ENCODE peak calls at places on chromosomes 1 and 21, in five cellular contexts. One of them, this sample, is unnamed.

GRCh38 chr21:27466175-27466574 is 499.3 kb upstream of the ADAMTS5 start:
- DNase-seq in CD8-positive, alpha-beta T cell: no peak
- DNase-seq in K562: no peak
- DNase-seq in A549: no peak
- DNase-seq in IMR-90: no peak
- DNase-seq in this sample: no peak

GRCh38 chr1:17274186-17275170 is 25.6 kb downstream of the PADI3 start:
- DNase-seq in CD8-positive, alpha-beta T cell: no peak
- DNase-seq in K562: peak
- DNase-seq in A549: peak
- DNase-seq in IMR-90: peak
- DNase-seq in this sample: peak

GRCh38 chr1:239810071-239810481 is 281.6 kb upstream of the FMN2 start:
- DNase-seq in CD8-positive, alpha-beta T cell: no peak
- DNase-seq in K562: no peak
- DNase-seq in A549: no peak
- DNase-seq in IMR-90: no peak
- DNase-seq in this sample: no peak

GRCh38 chr1:7679873-7680790 is 91.0 kb upstream of the VAMP3 start:
- DNase-seq in CD8-positive, alpha-beta T cell: no peak
- DNase-seq in K562: peak
- DNase-seq in A549: peak
- DNase-seq in IMR-90: peak
- DNase-seq in this sample: peak

GRCh38 chr1:184753608-184754478 is 815 bp downstream of the EDEM3 start:
- DNase-seq in CD8-positive, alpha-beta T cell: peak
- DNase-seq in K562: peak
- DNase-seq in A549: no peak
- DNase-seq in IMR-90: peak
- DNase-seq in this sample: peak

GRCh38 chr1:59178803-59179202 is 118.1 kb upstream of the FGGY start:
- DNase-seq in CD8-positive, alpha-beta T cell: no peak
- DNase-seq in K562: no peak
- DNase-seq in A549: no peak
- DNase-seq in IMR-90: no peak
- DNase-seq in this sample: no peak

GRCh38 chr1:219567341-219567947 is 45.5 kb downstream of the ZC3H11B start:
- DNase-seq in CD8-positive, alpha-beta T cell: no peak
- DNase-seq in K562: no peak
- DNase-seq in A549: no peak
- DNase-seq in IMR-90: peak
- DNase-seq in this sample: no peak

GRCh38 chr1:109687641-109688499 is at the start of gene GSTM1:
- DNase-seq in CD8-positive, alpha-beta T cell: peak
- DNase-seq in K562: no peak
- DNase-seq in A549: no peak
- DNase-seq in IMR-90: no peak
- DNase-seq in this sample: peak

GRCh38 chr1:116496380-116496779 is 74.4 kb downstream of the CD58 start:
- DNase-seq in CD8-positive, alpha-beta T cell: no peak
- DNase-seq in K562: no peak
- DNase-seq in A549: no peak
- DNase-seq in IMR-90: peak
- DNase-seq in this sample: no peak

GRCh38 chr1:186212574-186213224 is 162.4 kb downstream of the TPR start:
- DNase-seq in CD8-positive, alpha-beta T cell: no peak
- DNase-seq in K562: peak
- DNase-seq in A549: peak
- DNase-seq in IMR-90: peak
- DNase-seq in this sample: peak

GRCh38 chr1:204261266-204261665 is 47.5 kb upstream of the GOLT1A start:
- DNase-seq in CD8-positive, alpha-beta T cell: no peak
- DNase-seq in K562: no peak
- DNase-seq in A549: no peak
- DNase-seq in IMR-90: no peak
- DNase-seq in this sample: no peak

GRCh38 chr21:34702341-34702807 is 33.6 kb downstream of the CLIC6 start:
- DNase-seq in CD8-positive, alpha-beta T cell: no peak
- DNase-seq in K562: no peak
- DNase-seq in A549: no peak
- DNase-seq in IMR-90: peak
- DNase-seq in this sample: no peak

GRCh38 chr1:24364605-24364974 is 45.4 kb downstream of the GRHL3 start:
- DNase-seq in CD8-positive, alpha-beta T cell: no peak
- DNase-seq in K562: no peak
- DNase-seq in A549: no peak
- DNase-seq in IMR-90: no peak
- DNase-seq in this sample: no peak

GRCh38 chr1:98315309-98315708 is 346.2 kb upstream of the SNX7 start:
- DNase-seq in CD8-positive, alpha-beta T cell: no peak
- DNase-seq in K562: no peak
- DNase-seq in A549: no peak
- DNase-seq in IMR-90: peak
- DNase-seq in this sample: no peak

GRCh38 chr1:12541274-12542137 is 76.5 kb downstream of the DHRS3 start:
- DNase-seq in CD8-positive, alpha-beta T cell: no peak
- DNase-seq in K562: peak
- DNase-seq in A549: no peak
- DNase-seq in IMR-90: peak
- DNase-seq in this sample: no peak

GRCh38 chr1:219312967-219313366 is 139.3 kb downstream of the LYPLAL1 start:
- DNase-seq in CD8-positive, alpha-beta T cell: no peak
- DNase-seq in K562: no peak
- DNase-seq in A549: peak
- DNase-seq in IMR-90: peak
- DNase-seq in this sample: no peak

GRCh38 chr1:228037401-228038386 is 30.9 kb downstream of the WNT3A start:
- DNase-seq in CD8-positive, alpha-beta T cell: no peak
- DNase-seq in K562: no peak
- DNase-seq in A549: no peak
- DNase-seq in IMR-90: peak
- DNase-seq in this sample: no peak

GRCh38 chr1:34787461-34788420 is 5.1 kb upstream of the GJA4 start:
- DNase-seq in CD8-positive, alpha-beta T cell: no peak
- DNase-seq in K562: peak
- DNase-seq in A549: no peak
- DNase-seq in IMR-90: peak
- DNase-seq in this sample: peak

GRCh38 chr1:224554056-224554455 is 62.1 kb upstream of the CNIH3 start:
- DNase-seq in CD8-positive, alpha-beta T cell: no peak
- DNase-seq in K562: no peak
- DNase-seq in A549: no peak
- DNase-seq in IMR-90: no peak
- DNase-seq in this sample: no peak

GRCh38 chr1:69569983-69570755 is 2.4 kb downstream of the LRRC7 start:
- DNase-seq in CD8-positive, alpha-beta T cell: no peak
- DNase-seq in K562: no peak
- DNase-seq in A549: no peak
- DNase-seq in IMR-90: no peak
- DNase-seq in this sample: no peak

GRCh38 chr1:116878804-116879477 is 30.8 kb upstream of the PTGFRN start:
- DNase-seq in CD8-positive, alpha-beta T cell: no peak
- DNase-seq in K562: peak
- DNase-seq in A549: no peak
- DNase-seq in IMR-90: peak
- DNase-seq in this sample: peak

GRCh38 chr1:224769987-224770693 is 154.0 kb downstream of the CNIH3 start:
- DNase-seq in CD8-positive, alpha-beta T cell: no peak
- DNase-seq in K562: no peak
- DNase-seq in A549: no peak
- DNase-seq in IMR-90: peak
- DNase-seq in this sample: no peak

GRCh38 chr1:36728846-36729245 is 246.1 kb upstream of the CSF3R start:
- DNase-seq in CD8-positive, alpha-beta T cell: no peak
- DNase-seq in K562: no peak
- DNase-seq in A549: no peak
- DNase-seq in IMR-90: no peak
- DNase-seq in this sample: no peak

GRCh38 chr1:237012789-237013383 is 8.6 kb upstream of the MT1HL1 start:
- DNase-seq in CD8-positive, alpha-beta T cell: no peak
- DNase-seq in K562: peak
- DNase-seq in A549: peak
- DNase-seq in IMR-90: no peak
- DNase-seq in this sample: no peak

GRCh38 chr1:53819387-53819786 is 18.7 kb downstream of the NDC1 start:
- DNase-seq in CD8-positive, alpha-beta T cell: no peak
- DNase-seq in K562: no peak
- DNase-seq in A549: no peak
- DNase-seq in IMR-90: no peak
- DNase-seq in this sample: no peak

GRCh38 chr1:202149566-202149965 is 5.0 kb upstream of the ARL8A start:
- DNase-seq in CD8-positive, alpha-beta T cell: no peak
- DNase-seq in K562: no peak
- DNase-seq in A549: no peak
- DNase-seq in IMR-90: peak
- DNase-seq in this sample: no peak

GRCh38 chr1:93672477-93673158 is 9.0 kb downstream of the BCAR3 start:
- DNase-seq in CD8-positive, alpha-beta T cell: no peak
- DNase-seq in K562: no peak
- DNase-seq in A549: no peak
- DNase-seq in IMR-90: no peak
- DNase-seq in this sample: no peak

GRCh38 chr1:81650741-81651140 is 150.0 kb upstream of the ADGRL2 start:
- DNase-seq in CD8-positive, alpha-beta T cell: no peak
- DNase-seq in K562: no peak
- DNase-seq in A549: no peak
- DNase-seq in IMR-90: no peak
- DNase-seq in this sample: no peak

GRCh38 chr1:67060811-67061218 is 6.9 kb upstream of the SLC35D1 start:
- DNase-seq in CD8-positive, alpha-beta T cell: no peak
- DNase-seq in K562: peak
- DNase-seq in A549: peak
- DNase-seq in IMR-90: peak
- DNase-seq in this sample: no peak

GRCh38 chr1:100037665-100038400 is 68.0 kb downstream of the SLC35A3 start:
- DNase-seq in CD8-positive, alpha-beta T cell: peak
- DNase-seq in K562: peak
- DNase-seq in A549: peak
- DNase-seq in IMR-90: peak
- DNase-seq in this sample: peak

GRCh38 chr1:209653915-209654351 is 1.7 kb upstream of the LAMB3 start:
- DNase-seq in CD8-positive, alpha-beta T cell: no peak
- DNase-seq in K562: no peak
- DNase-seq in A549: no peak
- DNase-seq in IMR-90: no peak
- DNase-seq in this sample: no peak

GRCh38 chr21:43797925-43798715 is 8.7 kb downstream of the RRP1 start:
- DNase-seq in CD8-positive, alpha-beta T cell: no peak
- DNase-seq in K562: no peak
- DNase-seq in A549: no peak
- DNase-seq in IMR-90: no peak
- DNase-seq in this sample: no peak

GRCh38 chr1:37479255-37480124 is 5.1 kb downstream of the ZC3H12A start:
- DNase-seq in CD8-positive, alpha-beta T cell: peak
- DNase-seq in K562: peak
- DNase-seq in A549: peak
- DNase-seq in IMR-90: peak
- DNase-seq in this sample: peak

GRCh38 chr1:39017266-39017665 is 8.9 kb upstream of the NDUFS5 start:
- DNase-seq in CD8-positive, alpha-beta T cell: no peak
- DNase-seq in K562: no peak
- DNase-seq in A549: no peak
- DNase-seq in IMR-90: no peak
- DNase-seq in this sample: no peak
- H3K27ac ChIP-seq in CD8-positive, alpha-beta T cell: no peak
- H3K27ac ChIP-seq in K562: no peak
- H3K27ac ChIP-seq in A549: no peak
- H3K27ac ChIP-seq in IMR-90: no peak
- H3K27ac ChIP-seq in this sample: no peak

GRCh38 chr1:231091853-231092301 is 51.8 kb upstream of the FAM89A start:
- DNase-seq in CD8-positive, alpha-beta T cell: no peak
- DNase-seq in K562: peak
- DNase-seq in A549: peak
- DNase-seq in IMR-90: peak
- DNase-seq in this sample: peak
- TF ChIP-seq CTCF in CD8-positive, alpha-beta T cell: peak
- TF ChIP-seq CTCF in K562: peak
- TF ChIP-seq CTCF in A549: peak
- TF ChIP-seq CTCF in IMR-90: peak
- TF ChIP-seq CTCF in this sample: peak

GRCh38 chr1:30735668-30736498 is 12.5 kb upstream of the MATN1 start:
- DNase-seq in CD8-positive, alpha-beta T cell: no peak
- DNase-seq in K562: no peak
- DNase-seq in A549: no peak
- DNase-seq in IMR-90: no peak
- DNase-seq in this sample: no peak
- H3K27ac ChIP-seq in CD8-positive, alpha-beta T cell: no peak
- H3K27ac ChIP-seq in K562: no peak
- H3K27ac ChIP-seq in A549: no peak
- H3K27ac ChIP-seq in IMR-90: no peak
- H3K27ac ChIP-seq in this sample: no peak

DNA sequence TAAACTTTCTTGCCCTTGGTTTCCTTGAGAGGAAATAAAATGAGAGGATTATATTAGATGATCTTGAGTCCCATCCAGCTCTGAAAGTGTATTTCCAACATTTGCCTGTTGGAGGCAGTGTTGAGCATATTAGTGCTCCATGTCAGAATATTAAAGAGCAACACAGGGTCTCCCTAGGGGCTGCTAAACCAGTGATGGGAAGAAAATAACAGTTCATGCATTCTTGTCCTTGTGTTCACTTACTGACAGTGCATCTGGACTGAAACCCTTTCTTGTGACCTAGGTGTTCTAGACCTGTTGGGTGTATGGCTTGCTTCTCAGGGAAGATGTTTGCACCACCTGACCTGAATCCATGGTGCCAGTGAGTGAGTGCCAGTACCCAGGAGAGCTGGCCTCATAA is 124.7 kb upstream of the KIAA0040 start:
- DNase-seq in CD8-positive, alpha-beta T cell: no peak
- DNase-seq in K562: peak
- DNase-seq in A549: no peak
- DNase-seq in IMR-90: no peak
- DNase-seq in this sample: no peak
- TF ChIP-seq CTCF in CD8-positive, alpha-beta T cell: peak
- TF ChIP-seq CTCF in K562: peak
- TF ChIP-seq CTCF in A549: peak
- TF ChIP-seq CTCF in IMR-90: no peak
- TF ChIP-seq CTCF in this sample: peak

GRCh38 chr21:16569679-16570078 is 839.9 kb downstream of the USP25 start:
- DNase-seq in CD8-positive, alpha-beta T cell: no peak
- DNase-seq in K562: no peak
- DNase-seq in A549: no peak
- DNase-seq in IMR-90: peak
- DNase-seq in this sample: no peak

GRCh38 chr21:16571594-16571993 is 841.8 kb downstream of the USP25 start:
- DNase-seq in CD8-positive, alpha-beta T cell: no peak
- DNase-seq in K562: no peak
- DNase-seq in A549: no peak
- DNase-seq in IMR-90: no peak
- DNase-seq in this sample: no peak

GRCh38 chr21:16570196-16570595 is 840.4 kb downstream of the USP25 start:
- DNase-seq in CD8-positive, alpha-beta T cell: no peak
- DNase-seq in K562: no peak
- DNase-seq in A549: no peak
- DNase-seq in IMR-90: peak
- DNase-seq in this sample: no peak

GRCh38 chr21:16572032-16572431 is 842.2 kb downstream of the USP25 start:
- DNase-seq in CD8-positive, alpha-beta T cell: no peak
- DNase-seq in K562: no peak
- DNase-seq in A549: no peak
- DNase-seq in IMR-90: peak
- DNase-seq in this sample: no peak

GRCh38 chr21:16570856-16571255 is 841.1 kb downstream of the USP25 start:
- DNase-seq in CD8-positive, alpha-beta T cell: no peak
- DNase-seq in K562: no peak
- DNase-seq in A549: no peak
- DNase-seq in IMR-90: no peak
- DNase-seq in this sample: no peak
- H3K27ac ChIP-seq in CD8-positive, alpha-beta T cell: no peak
- H3K27ac ChIP-seq in K562: no peak
- H3K27ac ChIP-seq in A549: peak
- H3K27ac ChIP-seq in IMR-90: peak
- H3K27ac ChIP-seq in this sample: no peak